ENCODE peak calls at places on chromosomes 3 and 15, in ten cellular contexts. I, K, G, S, Z, M, Q, N, R and U are unnamed samples.

GRCh38 chr3:170835346-170835745 is 34.6 kb downstream of the RPL22L1 start:
- DNase-seq in I (no peak), K (no peak), G (no peak), S (no peak), Z (peak), M (no peak), Q (peak), N (no peak), R (no peak), U (no peak)

GRCh38 chr3:46759239-46760152 is 41.8 kb upstream of the PRSS50 start:
- DNase-seq in I (no peak), K (no peak), G (no peak), S (no peak), Z (no peak), M (no peak), Q (no peak), N (no peak), R (no peak), U (no peak)

GRCh38 chr15:75456710-75457109 is 5.2 kb upstream of the SIN3A start:
- DNase-seq in I (no peak), K (no peak), G (no peak), S (no peak), Z (no peak), M (no peak), Q (no peak), N (no peak), R (no peak), U (no peak)

GRCh38 chr3:34948431-34948971 is 690.8 kb upstream of the ARPP21 start:
- DNase-seq in I (no peak), K (no peak), G (no peak), S (no peak), Z (no peak), M (no peak), Q (no peak), N (no peak), R (no peak), U (no peak)

GRCh38 chr3:138916824-138917223 is 30.1 kb downstream of the FOXL2 start:
- DNase-seq in I (no peak), K (no peak), G (peak), S (no peak), Z (no peak), M (no peak), Q (no peak), N (no peak), R (no peak), U (peak)

GRCh38 chr3:129112308-129113052 is 9.1 kb downstream of the RAB43 start:
- DNase-seq in I (peak), K (no peak), G (no peak), S (no peak), Z (no peak), M (no peak), Q (no peak), N (no peak), R (peak), U (no peak)

GRCh38 chr3:133962879-133963278 is 66.8 kb downstream of the SLCO2A1 start:
- DNase-seq in I (no peak), K (peak), G (no peak), S (no peak), Z (no peak), M (no peak), Q (no peak), N (no peak), R (no peak), U (no peak)

GRCh38 chr3:9397911-9398714 is 698 bp downstream of the SETD5 start:
- DNase-seq in I (peak), K (peak), G (peak), S (no peak), Z (peak), M (peak), Q (peak), N (peak), R (peak), U (peak)

GRCh38 chr15:67137951-67138935 is 72.8 kb downstream of the SMAD3 start:
- DNase-seq in I (no peak), K (no peak), G (no peak), S (no peak), Z (peak), M (no peak), Q (no peak), N (no peak), R (no peak), U (no peak)

GRCh38 chr3:158748237-158748828 is 16.1 kb upstream of the RARRES1 start:
- DNase-seq in I (no peak), K (no peak), G (peak), S (no peak), Z (no peak), M (peak), Q (no peak), N (no peak), R (peak), U (no peak)

GRCh38 chr3:123765475-123766166 is 118.5 kb downstream of the MYLK start:
- DNase-seq in I (no peak), K (no peak), G (no peak), S (no peak), Z (no peak), M (no peak), Q (no peak), N (no peak), R (no peak), U (no peak)

GRCh38 chr15:75921732-75922703 is 18.3 kb downstream of the FBXO22 start:
- DNase-seq in I (peak), K (no peak), G (peak), S (no peak), Z (peak), M (peak), Q (no peak), N (no peak), R (peak), U (no peak)

GRCh38 chr3:127773752-127774395 is 48.4 kb downstream of the MGLL start:
- DNase-seq in I (no peak), K (no peak), G (no peak), S (no peak), Z (no peak), M (no peak), Q (no peak), N (no peak), R (no peak), U (no peak)